ENCODE peak calls at places on chromosome 19, in five cellular contexts. E, W, G, U and I are unnamed samples.

GRCh38 chr19:5057860-5058259 is 88.9 kb downstream of the KDM4B start:
- DNase-seq in E (no peak), W (no peak), G (no peak), U (no peak), I (no peak)

GRCh38 chr19:40322271-40322610 is 26.0 kb downstream of the C19orf47 start:
- DNase-seq in E (no peak), W (no peak), G (no peak), U (no peak), I (no peak)

GRCh38 chr19:48044561-48044960 is 682 bp upstream of the CABP5 start:
- DNase-seq in E (no peak), W (no peak), G (no peak), U (no peak), I (no peak)

GRCh38 chr19:23790641-23791488 is 32.2 kb upstream of the ZNF681 start:
- DNase-seq in E (no peak), W (no peak), G (no peak), U (no peak), I (no peak)

GRCh38 chr19:6714749-6715555 is 5.5 kb downstream of the C3 start:
- DNase-seq in E (no peak), W (no peak), G (no peak), U (no peak), I (no peak)

GRCh38 chr19:9673912-9674668 is 810 bp downstream of the ZNF562 start:
- DNase-seq in E (no peak), W (peak; percentile 21), G (peak; percentile 22), U (peak; percentile 36), I (no peak)

GRCh38 chr19:5407356-5407755 is 47.9 kb upstream of the ZNRF4 start:
- DNase-seq in E (no peak), W (no peak), G (no peak), U (no peak), I (no peak)

GRCh38 chr19:43700368-43701015 is 15.4 kb upstream of the IRGC start:
- DNase-seq in E (no peak), W (peak; percentile 27), G (peak; percentile 16), U (peak; percentile 45), I (peak; percentile 40)

GRCh38 chr19:23822735-23823134 is 64.0 kb upstream of the ZNF681 start:
- DNase-seq in E (no peak), W (no peak), G (no peak), U (no peak), I (peak; percentile 37)

GRCh38 chr19:39405261-39405912 is 1.3 kb upstream of the ZFP36 start:
- DNase-seq in E (no peak), W (no peak), G (no peak), U (no peak), I (no peak)

GRCh38 chr19:40255619-40256166 is 29.2 kb upstream of the CCNP start:
- DNase-seq in E (no peak), W (no peak), G (no peak), U (no peak), I (no peak)

GRCh38 chr19:49019242-49019932 is 2.5 kb upstream of the LHB start:
- DNase-seq in E (peak; percentile 48), W (peak; percentile 76), G (peak; percentile 71), U (peak; percentile 79), I (peak; percentile 83)

GRCh38 chr19:13095393-13095784 is 7.3 kb downstream of the LYL1 start:
- DNase-seq in E (no peak), W (peak; percentile 25), G (no peak), U (no peak), I (no peak)

GRCh38 chr19:18915639-18916038 is 3.5 kb downstream of the COPE start:
- DNase-seq in E (no peak), W (peak; percentile 51), G (peak; percentile 53), U (peak; percentile 54), I (peak; percentile 36)

GRCh38 chr19:24099829-24100228 is 12.8 kb downstream of the ZNF254 start:
- DNase-seq in E (no peak), W (no peak), G (no peak), U (no peak), I (no peak)

GRCh38 chr19:7540761-7541480 is 5.4 kb downstream of the PNPLA6 start:
- DNase-seq in E (no peak), W (peak; percentile 68), G (no peak), U (peak; percentile 69), I (no peak)